ENCODE peak calls at places on chromosomes 5 and 9, in five cellular contexts. One of them, this sample, is unnamed.

GRCh38 chr5:67015577-67016290 is 180.9 kb downstream of the CD180 start:
- DNase-seq in IMR-90: peak; percentile 86
- DNase-seq in brain microvascular endothelial cell: peak; percentile 37
- DNase-seq in choroid plexus epithelial cell: no peak
- DNase-seq in stimulated activated naive CD8-positive, alpha-beta T cell treated with anti-CD3 and anti-CD28 coated beads, Interleukin-15, amount 100 ng/mL, for 72 hours: no peak
- DNase-seq in this sample: no peak

GRCh38 chr5:172559004-172559932 is 81.8 kb upstream of the NEURL1B start:
- DNase-seq in IMR-90: peak; percentile 89
- DNase-seq in choroid plexus epithelial cell: peak; percentile 97
- DNase-seq in stimulated activated naive CD8-positive, alpha-beta T cell treated with anti-CD3 and anti-CD28 coated beads, Interleukin-15, amount 100 ng/mL, for 72 hours: no peak
- DNase-seq in brain microvascular endothelial cell: peak; percentile 95
- DNase-seq in this sample: no peak

GRCh38 chr5:32332971-32333370 is 20.2 kb upstream of the MTMR12 start:
- DNase-seq in IMR-90: peak; percentile 49
- DNase-seq in brain microvascular endothelial cell: no peak
- DNase-seq in stimulated activated naive CD8-positive, alpha-beta T cell treated with anti-CD3 and anti-CD28 coated beads, Interleukin-15, amount 100 ng/mL, for 72 hours: no peak
- DNase-seq in choroid plexus epithelial cell: no peak
- DNase-seq in this sample: no peak

GRCh38 chr9:71384343-71384742 is 262.9 kb upstream of the TRPM3 start:
- DNase-seq in choroid plexus epithelial cell: no peak
- DNase-seq in brain microvascular endothelial cell: no peak
- DNase-seq in stimulated activated naive CD8-positive, alpha-beta T cell treated with anti-CD3 and anti-CD28 coated beads, Interleukin-15, amount 100 ng/mL, for 72 hours: no peak
- DNase-seq in IMR-90: no peak
- DNase-seq in this sample: no peak

GRCh38 chr5:43313854-43314457 is 744 bp upstream of the HMGCS1 start:
- DNase-seq in choroid plexus epithelial cell: peak; percentile 23
- DNase-seq in brain microvascular endothelial cell: no peak
- DNase-seq in IMR-90: no peak
- DNase-seq in stimulated activated naive CD8-positive, alpha-beta T cell treated with anti-CD3 and anti-CD28 coated beads, Interleukin-15, amount 100 ng/mL, for 72 hours: no peak
- DNase-seq in this sample: no peak

GRCh38 chr5:34524123-34524522 is 132.0 kb upstream of the RAI14 start:
- DNase-seq in brain microvascular endothelial cell: peak; percentile 85
- DNase-seq in IMR-90: peak; percentile 83
- DNase-seq in choroid plexus epithelial cell: peak; percentile 79
- DNase-seq in stimulated activated naive CD8-positive, alpha-beta T cell treated with anti-CD3 and anti-CD28 coated beads, Interleukin-15, amount 100 ng/mL, for 72 hours: no peak
- DNase-seq in this sample: no peak

GRCh38 chr5:79149432-79149831 is 37.8 kb downstream of the BHMT start:
- DNase-seq in IMR-90: peak; percentile 39
- DNase-seq in brain microvascular endothelial cell: no peak
- DNase-seq in stimulated activated naive CD8-positive, alpha-beta T cell treated with anti-CD3 and anti-CD28 coated beads, Interleukin-15, amount 100 ng/mL, for 72 hours: no peak
- DNase-seq in choroid plexus epithelial cell: peak; percentile 72
- DNase-seq in this sample: no peak

GRCh38 chr5:153276151-153276550 is 214.3 kb upstream of the GRIA1 start:
- DNase-seq in brain microvascular endothelial cell: peak; percentile 2
- DNase-seq in IMR-90: no peak
- DNase-seq in choroid plexus epithelial cell: peak; percentile 26
- DNase-seq in stimulated activated naive CD8-positive, alpha-beta T cell treated with anti-CD3 and anti-CD28 coated beads, Interleukin-15, amount 100 ng/mL, for 72 hours: no peak
- DNase-seq in this sample: no peak

GRCh38 chr9:136668983-136669790 is 6.5 kb downstream of the EGFL7 start:
- DNase-seq in stimulated activated naive CD8-positive, alpha-beta T cell treated with anti-CD3 and anti-CD28 coated beads, Interleukin-15, amount 100 ng/mL, for 72 hours: no peak
- DNase-seq in choroid plexus epithelial cell: no peak
- DNase-seq in IMR-90: no peak
- DNase-seq in brain microvascular endothelial cell: no peak
- DNase-seq in this sample: no peak

GRCh38 chr9:5630038-5630507 is 1.2 kb downstream of the RIC1 start:
- DNase-seq in choroid plexus epithelial cell: peak; percentile 67
- DNase-seq in IMR-90: no peak
- DNase-seq in brain microvascular endothelial cell: peak; percentile 28
- DNase-seq in stimulated activated naive CD8-positive, alpha-beta T cell treated with anti-CD3 and anti-CD28 coated beads, Interleukin-15, amount 100 ng/mL, for 72 hours: no peak
- DNase-seq in this sample: no peak